ENCODE peak calls at places on chromosomes 6 and 20, in six cellular contexts. J, B, C, K, W and O are unnamed samples.
A peak's percentile ranks its signal among the peaks of the same experiment; 100 is the strongest.

GRCh38 chr20:8303651-8304050 is 171.6 kb downstream of the PLCB1 start:
- DNase-seq in J (no peak), K (no peak), W (no peak), C (no peak), B (no peak), O (no peak)

GRCh38 chr6:90406957-90407356 is 110.3 kb upstream of the BACH2 start:
- DNase-seq in K (no peak), B (no peak), J (no peak), C (no peak), W (no peak), O (no peak)

GRCh38 chr6:13454286-13455221 is 32.8 kb downstream of the GFOD1 start:
- DNase-seq in C (no peak), W (peak; percentile 70), K (peak; percentile 50), B (peak; percentile 42), J (peak; percentile 41), O (peak; percentile 53)

GRCh38 chr6:5723905-5724691 is 282.6 kb downstream of the NRN1 start:
- DNase-seq in J (peak; percentile 86), K (no peak), C (no peak), W (peak; percentile 73), B (no peak), O (no peak)

GRCh38 chr6:127966616-127967015 is 65.8 kb upstream of the THEMIS start:
- DNase-seq in B (no peak), J (no peak), W (no peak), C (no peak), K (no peak), O (peak; percentile 24)

GRCh38 chr20:38939686-38940085 is 13.5 kb downstream of the FAM83D start:
- DNase-seq in C (no peak), B (no peak), W (no peak), J (no peak), K (no peak), O (no peak)

GRCh38 chr20:475463-476357 is 13.4 kb upstream of the TBC1D20 start:
- DNase-seq in C (no peak), J (no peak), W (no peak), B (no peak), K (no peak), O (no peak)

GRCh38 chr6:85449818-85450577 is at the start of gene NT5E:
- DNase-seq in W (peak; percentile 88), J (no peak), K (peak; percentile 33), C (no peak), B (peak; percentile 38), O (no peak)

GRCh38 chr6:127582777-127583462 is 5.9 kb downstream of the C6orf58 start:
- DNase-seq in C (peak; percentile 45), B (no peak), J (no peak), K (no peak), W (no peak), O (peak; percentile 26)

GRCh38 chr6:35359744-35360348 is 17.5 kb downstream of the PPARD start:
- DNase-seq in C (no peak), J (no peak), B (no peak), K (no peak), W (no peak), O (no peak)

GRCh38 chr6:2790588-2790987 is 25.4 kb downstream of the WRNIP1 start:
- DNase-seq in W (no peak), J (no peak), C (no peak), K (no peak), B (peak; percentile 35), O (peak; percentile 46)

GRCh38 chr6:40877362-40877761 is 161.7 kb downstream of the UNC5CL start:
- DNase-seq in C (no peak), W (no peak), K (no peak), J (no peak), B (no peak), O (no peak)

GRCh38 chr6:170130771-170131241 is 160.1 kb downstream of the DLL1 start:
- DNase-seq in J (no peak), K (no peak), C (no peak), W (peak; percentile 58), B (no peak), O (no peak)

GRCh38 chr6:99119109-99120031 is 171.6 kb upstream of the FBXL4 start:
- DNase-seq in J (peak; percentile 57), C (peak; percentile 18), K (no peak), B (peak; percentile 30), W (no peak), O (peak; percentile 4)

GRCh38 chr6:40788661-40789111 is 201.5 kb upstream of the LRFN2 start:
- DNase-seq in K (no peak), C (no peak), W (no peak), J (no peak), B (peak; percentile 80), O (no peak)

GRCh38 chr6:82030301-82030700 is 217.2 kb downstream of the IBTK start:
- DNase-seq in J (no peak), K (no peak), B (no peak), C (no peak), W (no peak), O (no peak)

GRCh38 chr6:170081556-170081955 is 209.3 kb downstream of the DLL1 start:
- DNase-seq in C (no peak), K (no peak), B (no peak), W (no peak), J (no peak), O (no peak)

GRCh38 chr6:4066029-4066755 is 12.7 kb downstream of the FAM217A start:
- DNase-seq in B (no peak), J (no peak), C (no peak), K (no peak), W (no peak), O (no peak)

GRCh38 chr6:145569140-145569539 is 166.2 kb downstream of the EPM2A start:
- DNase-seq in K (no peak), J (no peak), C (no peak), B (no peak), W (no peak), O (no peak)

GRCh38 chr6:74447013-74447412 is 751.0 kb downstream of the CD109 start:
- DNase-seq in W (no peak), J (no peak), B (no peak), C (no peak), K (no peak), O (no peak)

GRCh38 chr6:32192608-32193039 is at the start of gene GPSM3:
- DNase-seq in K (peak; percentile 48), C (no peak), J (peak; percentile 71), W (peak; percentile 88), B (no peak), O (no peak)

GRCh38 chr6:12459945-12460800 is 170.0 kb downstream of the EDN1 start:
- DNase-seq in B (no peak), J (no peak), K (no peak), C (no peak), W (no peak), O (no peak)

GRCh38 chr20:43915209-43916072 is 789 bp downstream of the TOX2 start:
- DNase-seq in W (no peak), J (no peak), K (no peak), B (no peak), C (no peak), O (no peak)

GRCh38 chr20:43716123-43716522 is 10.7 kb downstream of the GTSF1L start:
- DNase-seq in B (no peak), K (no peak), J (no peak), W (no peak), C (no peak), O (no peak)

GRCh38 chr6:164308339-164308738 is 893.8 kb downstream of the QKI start:
- DNase-seq in W (no peak), C (no peak), J (no peak), B (no peak), K (no peak), O (no peak)

GRCh38 chr6:2799936-2800527 is 34.8 kb downstream of the WRNIP1 start:
- DNase-seq in K (no peak), W (no peak), B (no peak), J (no peak), C (no peak), O (no peak)

GRCh38 chr6:111337715-111338333 is 145.2 kb downstream of the REV3L start:
- DNase-seq in K (no peak), W (no peak), B (no peak), C (no peak), J (no peak), O (no peak)

GRCh38 chr20:46559685-46560440 is 9.4 kb upstream of the OCSTAMP start:
- DNase-seq in B (peak; percentile 30), C (no peak), K (no peak), J (no peak), W (no peak), O (no peak)

GRCh38 chr6:154111025-154111424 is 72.0 kb downstream of the OPRM1 start:
- DNase-seq in K (no peak), J (no peak), C (no peak), B (no peak), W (no peak), O (no peak)

GRCh38 chr6:50591135-50591534 is 122.2 kb upstream of the TFAP2D start:
- DNase-seq in J (no peak), C (no peak), B (no peak), W (no peak), K (no peak), O (no peak)

GRCh38 chr6:19804362-19805145 is 32.6 kb upstream of the ID4 start:
- DNase-seq in B (peak; percentile 99), K (no peak), J (peak; percentile 94), W (peak; percentile 96), C (no peak), O (peak; percentile 93)

GRCh38 chr6:15804461-15804784 is 141.6 kb upstream of the DTNBP1 start:
- DNase-seq in W (no peak), J (no peak), C (no peak), B (peak; percentile 85), K (no peak), O (no peak)

GRCh38 chr20:15178581-15178980 is 841.2 kb upstream of the FLRT3 start:
- DNase-seq in B (no peak), K (no peak), J (no peak), C (no peak), W (no peak), O (no peak)

GRCh38 chr6:28330033-28330432 is 5.9 kb downstream of the ZSCAN31 start:
- DNase-seq in K (no peak), C (no peak), W (no peak), B (no peak), J (no peak), O (no peak)
- H3K9me3 ChIP-seq in K (peaks cover 9% of the 10 kb centered on the region), C (peaks cover 29% of the 10 kb centered on the region), W (peaks cover 17% of the 10 kb centered on the region), B (peaks cover 28% of the 10 kb centered on the region), J (no peaks in the 10 kb centered on the region), O (peaks cover 9% of the 10 kb centered on the region)

DNA sequence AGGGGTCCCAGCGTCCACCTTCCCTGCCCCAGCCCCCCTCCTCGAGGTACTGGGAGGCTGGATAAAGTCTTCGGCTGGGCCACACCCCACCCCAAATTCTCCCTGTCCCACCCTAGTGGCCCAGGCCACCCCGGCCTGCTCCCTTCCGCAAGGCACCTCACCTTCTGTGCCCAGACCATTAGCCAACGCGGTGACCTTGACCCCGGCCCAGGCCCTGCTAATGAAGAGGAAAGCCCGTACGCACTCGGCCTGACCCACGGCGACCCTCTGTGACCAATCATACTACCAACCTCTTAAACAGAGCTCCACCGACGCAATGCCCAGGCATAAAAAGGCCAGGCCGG is 182 bp upstream of the OXT start:
- DNase-seq in J (no peak), C (no peak), W (no peak), K (no peak), B (no peak), O (no peak)
- H3K4me3 ChIP-seq in J (no peak overlapping the region), C (no peak overlapping the region), W (peak overlapping the region; percentile 45), K (peak overlapping the region; percentile 58), B (no peak overlapping the region), O (peak overlapping the region; percentile 48)

GRCh38 chr20:60271597-60271996 is 313.4 kb downstream of the CDH26 start:
- DNase-seq in J (no peak), C (no peak), K (no peak), W (no peak), B (no peak), O (no peak)
- TF ChIP-seq CTCF in J (peak; percentile 35), C (peak; percentile 42), K (peak; percentile 28), W (peak; percentile 13), B (peak; percentile 39), O (peak; percentile 49)

GRCh38 chr20:45163071-45163803 is 11.5 kb upstream of the PI3 start:
- DNase-seq in C (no peak), K (no peak), J (no peak), B (no peak), W (no peak), O (no peak)

GRCh38 chr20:45164906-45165305 is 9.8 kb upstream of the PI3 start:
- DNase-seq in K (no peak), W (no peak), J (no peak), C (no peak), B (no peak), O (no peak)
- H3K9me3 ChIP-seq in K (no peaks in the 10 kb centered on the region), W (no peaks in the 10 kb centered on the region), J (no peaks in the 10 kb centered on the region), C (no peaks in the 10 kb centered on the region), B (peaks cover 8% of the 10 kb centered on the region), O (no peaks in the 10 kb centered on the region)